ENCODE peak calls at places on chromosomes 11 and 22, in seven cellular contexts. A is fibroblast of villous mesenchyme, H is HFFc6, I is bronchial epithelial cell, S is upper lobe of right lung, G is WTC11, W is adrenal gland. O is an unnamed sample.

GRCh38 chr11:93921695-93922468 is 71.5 kb upstream of the VSTM5 start:
- DNase-seq in A (peak; percentile 74), H (peak; percentile 68), I (peak; percentile 72), S (no peak), G (peak; percentile 79), W (peak; percentile 57), O (no peak)

GRCh38 chr11:77152846-77153245 is 24.8 kb downstream of the MYO7A start:
- DNase-seq in A (peak; percentile 23), H (no peak), I (no peak), S (no peak), G (no peak), W (no peak), O (no peak)

GRCh38 chr11:77501748-77502147 is 27.9 kb upstream of the PAK1 start:
- DNase-seq in A (no peak), H (no peak), I (no peak), S (no peak), G (no peak), W (no peak), O (no peak)

GRCh38 chr22:44456661-44457412 is 41.2 kb downstream of the RTL6 start:
- DNase-seq in A (no peak), H (no peak), I (no peak), S (no peak), G (no peak), W (no peak), O (no peak)

GRCh38 chr22:39525658-39525975 is 5.3 kb downstream of the ATF4 start:
- DNase-seq in A (no peak), H (no peak), I (no peak), S (no peak), G (no peak), W (no peak), O (no peak)

GRCh38 chr11:34613462-34614183 is 7.3 kb upstream of the EHF start:
- DNase-seq in A (no peak), H (no peak), I (no peak), S (no peak), G (no peak), W (no peak), O (no peak)

GRCh38 chr11:60169264-60169915 is 13.5 kb downstream of the MS4A6A start:
- DNase-seq in A (peak; percentile 2), H (no peak), I (peak; percentile 93), S (no peak), G (peak; percentile 28), W (no peak), O (no peak)

GRCh38 chr22:36351921-36352774 is 35.6 kb downstream of the MYH9 start:
- DNase-seq in A (no peak), H (no peak), I (peak; percentile 60), S (no peak), G (no peak), W (no peak), O (no peak)

GRCh38 chr11:50088231-50088630 is 55.6 kb downstream of the OR4C45 start:
- DNase-seq in A (no peak), H (no peak), I (peak; percentile 70), S (no peak), G (no peak), W (no peak), O (no peak)

GRCh38 chr11:128026596-128026995 is 560.8 kb downstream of the ETS1 start:
- DNase-seq in A (peak; percentile 94), H (peak; percentile 99), I (peak; percentile 100), S (no peak), G (no peak), W (peak; percentile 67), O (no peak)

GRCh38 chr11:79054636-79055035 is 386.2 kb downstream of the TENM4 start:
- DNase-seq in A (no peak), H (peak; percentile 41), I (peak; percentile 40), S (no peak), G (no peak), W (no peak), O (no peak)

GRCh38 chr11:59076876-59077571 is 9.1 kb upstream of the GLYATL1B start:
- DNase-seq in A (no peak), H (no peak), I (no peak), S (no peak), G (no peak), W (no peak), O (peak; percentile 65)

GRCh38 chr11:109946322-109946846 is 146.8 kb upstream of the ZC3H12C start:
- DNase-seq in A (peak; percentile 95), H (peak; percentile 94), I (peak; percentile 94), S (peak; percentile 90), G (peak; percentile 84), W (peak; percentile 95), O (no peak)

DNA sequence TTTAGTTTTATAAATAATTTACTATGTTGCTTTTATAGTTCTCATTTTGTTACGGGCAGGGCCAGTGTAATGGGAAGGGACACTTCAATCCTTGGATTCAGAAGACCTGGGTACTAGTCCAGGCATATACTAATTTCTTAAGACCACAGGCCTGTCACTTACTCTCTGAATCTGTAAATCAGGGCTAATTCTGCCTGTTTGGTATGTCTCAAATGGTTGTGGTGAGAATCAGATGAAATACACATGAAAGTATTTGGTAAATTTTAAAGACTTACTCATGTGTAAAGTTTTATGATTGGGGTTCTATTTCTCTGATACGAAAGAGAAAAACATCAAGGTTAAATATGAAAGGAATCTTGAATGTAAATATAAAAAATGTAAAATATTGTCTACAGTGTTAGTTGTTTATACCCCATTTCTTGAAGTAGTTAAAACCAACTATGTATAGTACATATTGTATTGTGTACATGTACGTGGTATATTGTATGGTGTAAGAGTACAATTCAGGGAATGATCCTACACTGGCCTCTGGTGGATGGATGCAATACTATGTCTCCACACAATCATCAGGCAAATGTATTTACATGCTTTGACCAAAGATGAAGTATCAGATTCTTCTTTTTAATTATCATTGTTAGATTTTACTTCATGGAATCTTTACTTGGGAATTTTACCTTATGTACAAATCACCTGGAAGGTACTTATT is 24.5 kb upstream of the RAG2 start:
- DNase-seq in A (peak; percentile 30), H (peak; percentile 13), I (peak; percentile 49), S (no peak), G (no peak), W (no peak), O (no peak)
- TF ChIP-seq CTCF in A (peak; percentile 47), H (peak; percentile 73), I (peak; percentile 25), S (peak; percentile 40), G (no peak), W (no peak), O (peak; percentile 86)

GRCh38 chr11:101881586-101881985 is 33.2 kb upstream of the CEP126 start:
- DNase-seq in A (no peak), H (no peak), I (peak; percentile 23), S (no peak), G (no peak), W (no peak), O (no peak)

GRCh38 chr11:101885631-101886030 is 29.2 kb upstream of the CEP126 start:
- DNase-seq in A (no peak), H (no peak), I (no peak), S (no peak), G (no peak), W (no peak), O (no peak)

DNA sequence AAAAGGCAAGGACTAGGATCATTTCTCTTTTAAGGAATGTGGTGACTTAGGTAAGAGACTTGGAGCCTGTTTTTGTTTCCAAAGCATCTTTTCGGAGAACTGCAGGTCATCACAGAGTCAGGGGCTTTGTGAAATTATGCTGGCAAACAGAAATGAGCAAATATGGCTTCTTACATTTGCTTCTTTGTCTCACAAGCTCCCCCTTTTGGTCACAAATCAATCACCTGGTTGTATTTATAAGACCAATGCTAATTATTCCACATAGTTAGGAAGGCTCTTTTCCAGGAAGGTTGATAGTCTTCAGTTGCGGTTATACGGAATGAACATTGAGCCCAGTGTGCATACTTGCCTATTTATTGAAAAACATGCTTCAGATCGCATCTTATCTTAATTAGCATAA is 34.6 kb upstream of the CEP126 start:
- DNase-seq in A (peak; percentile 70), H (peak; percentile 34), I (peak; percentile 74), S (no peak), G (no peak), W (no peak), O (no peak)
- TF ChIP-seq CTCF in A (peak; percentile 54), H (peak; percentile 69), I (peak; percentile 57), S (peak; percentile 32), G (peak; percentile 34), W (no peak), O (peak; percentile 77)

GRCh38 chr11:108872781-108873291 is 208.0 kb downstream of the DDX10 start:
- DNase-seq in A (no peak), H (peak; percentile 10), I (peak; percentile 66), S (no peak), G (no peak), W (no peak), O (no peak)

GRCh38 chr11:108873305-108873704 is 208.4 kb downstream of the DDX10 start:
- DNase-seq in A (no peak), H (peak; percentile 45), I (no peak), S (no peak), G (no peak), W (no peak), O (no peak)

GRCh38 chr11:108871867-108872266 is 207.0 kb downstream of the DDX10 start:
- DNase-seq in A (no peak), H (no peak), I (no peak), S (no peak), G (no peak), W (no peak), O (no peak)

GRCh38 chr11:108870373-108871020 is 205.6 kb downstream of the DDX10 start:
- DNase-seq in A (peak; percentile 66), H (peak; percentile 78), I (peak; percentile 57), S (no peak), G (no peak), W (no peak), O (no peak)

GRCh38 chr11:108871152-108871551 is 206.3 kb downstream of the DDX10 start:
- DNase-seq in A (peak; percentile 74), H (peak; percentile 45), I (peak; percentile 66), S (no peak), G (peak; percentile 32), W (peak; percentile 38), O (no peak)
- TF ChIP-seq CTCF in A (peak; percentile 75), H (peak; percentile 86), I (peak; percentile 53), S (peak; percentile 29), G (peak; percentile 39), W (no peak), O (peak; percentile 87)

GRCh38 chr11:115503083-115503885 is 931 bp downstream of the CADM1 start:
- DNase-seq in A (peak; percentile 32), H (no peak), I (peak; percentile 44), S (peak; percentile 90), G (peak; percentile 59), W (peak; percentile 72), O (peak; percentile 88)
- TF ChIP-seq CTCF in A (peak; percentile 30), H (no peak), I (peak; percentile 62), S (peak; percentile 56), G (no peak), W (no peak), O (peak; percentile 77)

GRCh38 chr11:47981667-47982404 is 1.5 kb downstream of the PTPRJ start:
- DNase-seq in A (no peak), H (no peak), I (no peak), S (no peak), G (no peak), W (peak; percentile 27), O (no peak)

GRCh38 chr11:47980907-47981621 is 705 bp downstream of the PTPRJ start:
- DNase-seq in A (peak; percentile 61), H (peak; percentile 27), I (no peak), S (peak; percentile 82), G (peak; percentile 72), W (peak; percentile 41), O (no peak)

GRCh38 chr11:47977651-47978050 is 2.7 kb upstream of the PTPRJ start:
- DNase-seq in A (peak; percentile 39), H (no peak), I (no peak), S (no peak), G (no peak), W (no peak), O (no peak)

GRCh38 chr11:47980093-47980906 is at the start of gene PTPRJ:
- DNase-seq in A (peak; percentile 57), H (no peak), I (no peak), S (peak; percentile 83), G (peak; percentile 77), W (peak; percentile 35), O (peak; percentile 93)

GRCh38 chr11:47979378-47980092 is 824 bp upstream of the PTPRJ start:
- DNase-seq in A (no peak), H (no peak), I (no peak), S (no peak), G (peak; percentile 44), W (no peak), O (no peak)
- TF ChIP-seq CTCF in A (no peak), H (no peak), I (no peak), S (no peak), G (no peak), W (no peak), O (no peak)

O was measured in chondrocyte.